ENCODE peak calls at places on chromosomes 5 and 9, in four cellular contexts. Y is SW480; O is activated CD8-positive, alpha-beta memory T cell treated with anti-CD3 and anti-CD28 coated beads for 4 hours; Q is frontal cortex. K is an unnamed sample.
A peak's percentile ranks its signal among the peaks of the same experiment; 100 is the strongest.

GRCh38 chr9:130561056-130561455 is 18.3 kb upstream of the FUBP3 start:
- DNase-seq in O (no peak), Y (no peak), Q (no peak), K (no peak)

GRCh38 chr9:129720865-129721545 is 31.8 kb downstream of the PTGES start:
- DNase-seq in Y (no peak), O (no peak), Q (no peak), K (no peak)

GRCh38 chr5:74446673-74447337 is 193.7 kb downstream of the ENC1 start:
- DNase-seq in Q (no peak), O (no peak), Y (no peak), K (no peak)

GRCh38 chr5:118327389-118327788 is 661.0 kb downstream of the DTWD2 start:
- DNase-seq in Q (no peak), O (no peak), Y (no peak), K (no peak)

GRCh38 chr9:75612205-75612604 is 278.3 kb upstream of the PCSK5 start:
- DNase-seq in O (no peak), Y (no peak), Q (no peak), K (no peak)

GRCh38 chr9:93679536-93680444 is 103.4 kb downstream of the PHF2 start:
- DNase-seq in O (no peak), Y (no peak), Q (no peak), K (no peak)

GRCh38 chr9:92669527-92669889 is 423 bp downstream of the IPPK start:
- DNase-seq in Y (no peak), O (peak; percentile 16), Q (peak; percentile 47), K (no peak)

GRCh38 chr5:181223041-181223728 is at the start of gene TRIM41:
- DNase-seq in Y (peak; percentile 100), O (peak; percentile 96), Q (peak; percentile 88), K (no peak)

GRCh38 chr5:31185951-31186350 is 7.5 kb upstream of the CDH6 start:
- DNase-seq in O (no peak), Y (no peak), Q (no peak), K (no peak)

GRCh38 chr5:148386041-148386440 is 2.3 kb downstream of the FBXO38 start:
- DNase-seq in Q (no peak), Y (no peak), O (no peak), K (no peak)

K was measured in T1000.